ENCODE peak calls at places on chromosomes 3 and 15, in nine cellular contexts. U is lung microvascular endothelial cell; S is central memory CD8-positive, alpha-beta T cell; D is nephron progenitor cell; K is CD4-positive, CD25-positive, alpha-beta regulatory T cell; Z is kidney tubule cell; L is transverse colon; Q is neural crest cell; C is D721Med. W is an unnamed sample.

GRCh38 chr3:171462224-171462623 is 2.0 kb upstream of the TNIK start:
- DNase-seq in K (no peak), C (no peak), D (no peak), U (no peak), L (no peak), Q (no peak), S (no peak), Z (no peak), W (no peak)

GRCh38 chr3:69890691-69891090 is 108.8 kb upstream of the SAMMSON start:
- DNase-seq in U (no peak), C (no peak), K (no peak), Z (no peak), Q (no peak), D (no peak), L (no peak), S (no peak), W (no peak)

GRCh38 chr15:42385206-42385979 is 26.1 kb downstream of the CAPN3 start:
- DNase-seq in U (peak; percentile 61), S (no peak), K (no peak), Q (peak; percentile 40), C (peak; percentile 56), D (peak; percentile 54), Z (peak; percentile 50), L (peak; percentile 59), W (no peak)

GRCh38 chr3:13570391-13571194 is 21.7 kb downstream of the FBLN2 start:
- DNase-seq in U (no peak), L (no peak), Z (no peak), D (no peak), K (no peak), C (no peak), S (no peak), Q (no peak), W (peak; percentile 38)

GRCh38 chr15:81098349-81098748 is 35.7 kb upstream of the CFAP161 start:
- DNase-seq in D (no peak), C (no peak), K (no peak), Q (no peak), Z (no peak), L (no peak), S (no peak), U (no peak), W (no peak)

GRCh38 chr15:65050270-65050669 is 5.1 kb downstream of the SLC51B start:
- DNase-seq in U (no peak), D (no peak), S (no peak), K (no peak), L (no peak), Z (no peak), C (no peak), Q (no peak), W (no peak)

GRCh38 chr3:107143206-107143605 is 234.0 kb upstream of the CCDC54 start:
- DNase-seq in U (no peak), Z (no peak), C (no peak), L (no peak), K (no peak), S (no peak), Q (no peak), D (no peak), W (no peak)

GRCh38 chr15:72319360-72319984 is 485 bp downstream of the CELF6 start:
- DNase-seq in Q (peak; percentile 79), Z (peak; percentile 52), K (peak; percentile 46), L (peak; percentile 58), D (peak; percentile 97), S (peak; percentile 27), C (no peak), U (peak; percentile 79), W (peak; percentile 74)

GRCh38 chr3:150286390-150287147 is 121.5 kb upstream of the TSC22D2 start:
- DNase-seq in Q (no peak), Z (peak; percentile 74), L (no peak), U (peak; percentile 82), D (no peak), C (no peak), S (no peak), K (peak; percentile 49), W (peak; percentile 20)

GRCh38 chr3:12253521-12253920 is 35.3 kb upstream of the PPARG start:
- DNase-seq in C (no peak), U (no peak), Q (no peak), S (no peak), D (no peak), K (no peak), L (no peak), Z (no peak), W (no peak)

GRCh38 chr3:63343674-63344073 is 65.6 kb downstream of the SYNPR start:
- DNase-seq in S (no peak), D (no peak), U (peak; percentile 87), Q (no peak), K (no peak), L (peak; percentile 83), C (no peak), Z (peak; percentile 86), W (peak; percentile 85)

GRCh38 chr3:119352235-119352634 is 58.1 kb downstream of the ARHGAP31 start:
- DNase-seq in U (no peak), K (peak; percentile 43), D (no peak), C (no peak), Z (peak; percentile 7), Q (no peak), S (no peak), L (no peak), W (no peak)

GRCh38 chr3:48633256-48633655 is 2.0 kb downstream of the SLC26A6 start:
- DNase-seq in Q (no peak), K (no peak), C (no peak), L (no peak), U (no peak), Z (no peak), S (no peak), D (no peak), W (no peak)

GRCh38 chr15:56052389-56053045 is 59.1 kb upstream of the NEDD4 start:
- DNase-seq in C (peak; percentile 29), K (peak; percentile 58), S (no peak), U (peak; percentile 33), Q (no peak), L (no peak), Z (peak; percentile 65), D (no peak), W (no peak)

GRCh38 chr3:46860381-46861292 is 2.6 kb downstream of the MYL3 start:
- DNase-seq in Z (peak; percentile 34), S (no peak), Q (no peak), U (peak; percentile 63), K (no peak), D (peak; percentile 61), L (no peak), C (no peak), W (no peak)

GRCh38 chr15:51625236-51625635 is 2.7 kb upstream of the DMXL2 start:
- DNase-seq in U (no peak), Z (no peak), Q (no peak), C (no peak), K (no peak), D (no peak), L (no peak), S (no peak), W (no peak)

GRCh38 chr3:141102372-141102771 is 51.2 kb downstream of the SPSB4 start:
- DNase-seq in C (no peak), D (no peak), U (no peak), L (no peak), K (no peak), Z (no peak), Q (no peak), S (no peak), W (no peak)

GRCh38 chr15:74170845-74171578 is 2.5 kb upstream of the ISLR start:
- DNase-seq in Q (no peak), C (no peak), Z (no peak), L (no peak), K (no peak), D (no peak), U (no peak), S (no peak), W (no peak)

GRCh38 chr15:68151277-68151676 is 53.9 kb downstream of the CALML4 start:
- DNase-seq in U (no peak), K (no peak), C (no peak), D (no peak), Q (no peak), L (no peak), S (no peak), Z (no peak), W (no peak)

GRCh38 chr3:25002052-25002451 is 426.0 kb upstream of the RARB start:
- DNase-seq in D (no peak), K (no peak), Z (no peak), U (no peak), L (no peak), C (no peak), Q (no peak), S (no peak), W (no peak)

GRCh38 chr3:66140106-66140505 is 80.7 kb upstream of the SLC25A26 start:
- DNase-seq in L (no peak), U (no peak), Z (peak; percentile 41), K (no peak), S (no peak), C (no peak), Q (no peak), D (no peak), W (no peak)

GRCh38 chr3:179706233-179706632 is 53.4 kb downstream of the USP13 start:
- DNase-seq in S (no peak), C (no peak), Z (no peak), L (no peak), U (no peak), K (no peak), Q (no peak), D (no peak), W (no peak)

GRCh38 chr3:173916799-173917198 is 519.3 kb downstream of the NLGN1 start:
- DNase-seq in Z (no peak), K (no peak), D (no peak), Q (no peak), U (no peak), L (no peak), S (no peak), C (no peak), W (no peak)

W was measured in body of pancreas.